ENCODE peak calls at places on chromosomes 1 and 21, in ten cellular contexts. Y, G, E, O, W, H, M, V, C and Q are unnamed samples. For H3K4me1, the result is how much of the 10 kb centered on the place peaks cover.

GRCh38 chr1:221449801-221450470 is 292.0 kb downstream of the DUSP10 start:
- DNase-seq in Y (no peak), G (no peak), E (peak), O (no peak), W (peak), H (no peak), M (no peak), V (no peak), C (no peak), Q (no peak)

GRCh38 chr1:60063561-60063960 is 10.0 kb downstream of the C1orf87 start:
- DNase-seq in Y (no peak), G (no peak), E (no peak), O (no peak), W (no peak), H (no peak), M (no peak), V (no peak), C (no peak), Q (no peak)

GRCh38 chr1:19635646-19636045 is 8.5 kb upstream of the NBL1 start:
- DNase-seq in Y (no peak), G (no peak), E (peak), O (no peak), W (no peak), H (no peak), M (no peak), V (no peak), C (no peak), Q (no peak)

GRCh38 chr1:56430141-56430839 is 149.1 kb downstream of the PLPP3 start:
- DNase-seq in Y (peak), G (no peak), E (no peak), O (no peak), W (no peak), H (no peak), M (no peak), V (no peak), C (no peak), Q (no peak)

GRCh38 chr1:181141431-181141910 is 53.0 kb downstream of the IER5 start:
- DNase-seq in Y (no peak), G (peak), E (peak), O (no peak), W (peak), H (no peak), M (peak), V (no peak), C (peak), Q (no peak)

GRCh38 chr21:41162111-41162510 is 5.8 kb upstream of the BACE2 start:
- DNase-seq in Y (no peak), G (no peak), E (no peak), O (no peak), W (no peak), H (no peak), M (no peak), V (no peak), C (no peak), Q (no peak)

GRCh38 chr21:39071623-39072214 is 111.5 kb downstream of the PSMG1 start:
- DNase-seq in Y (no peak), G (no peak), E (peak), O (no peak), W (peak), H (no peak), M (no peak), V (no peak), C (no peak), Q (no peak)

GRCh38 chr1:2488688-2489087 is 12.6 kb downstream of the PLCH2 start:
- DNase-seq in Y (no peak), G (no peak), E (no peak), O (no peak), W (no peak), H (no peak), M (no peak), V (no peak), C (no peak), Q (no peak)

GRCh38 chr1:32724678-32725594 is 22.4 kb upstream of the SYNC start:
- DNase-seq in Y (peak), G (no peak), E (peak), O (peak), W (peak), H (peak), M (peak), V (peak), C (no peak), Q (peak)

GRCh38 chr21:30186242-30186641 is 19.6 kb upstream of the CLDN17 start:
- DNase-seq in Y (no peak), G (no peak), E (no peak), O (no peak), W (no peak), H (no peak), M (no peak), V (no peak), C (no peak), Q (no peak)

GRCh38 chr1:78297828-78298227 is 192.9 kb upstream of the PTGFR start:
- DNase-seq in Y (no peak), G (no peak), E (no peak), O (no peak), W (no peak), H (no peak), M (no peak), V (no peak), C (no peak), Q (no peak)

GRCh38 chr1:161195171-161195570 is 3.7 kb downstream of the ADAMTS4 start:
- DNase-seq in Y (no peak), G (peak), E (no peak), O (no peak), W (no peak), H (no peak), M (peak), V (no peak), C (no peak), Q (no peak)

GRCh38 chr1:177209357-177209756 is 38.6 kb downstream of the BRINP2 start:
- DNase-seq in Y (no peak), G (peak), E (peak), O (peak), W (peak), H (no peak), M (peak), V (no peak), C (peak), Q (no peak)

GRCh38 chr1:119003413-119004128 is 15.4 kb upstream of the TBX15 start:
- DNase-seq in Y (no peak), G (no peak), E (no peak), O (no peak), W (no peak), H (no peak), M (no peak), V (no peak), C (no peak), Q (no peak)
- TF ChIP-seq CTCF in Y (no peak), G (no peak), E (no peak), O (no peak), W (no peak), H (peak), M (no peak), V (no peak), C (no peak), Q (no peak)

GRCh38 chr1:229101011-229101410 is 169.9 kb upstream of the RAB4A start:
- DNase-seq in Y (no peak), G (no peak), E (no peak), O (no peak), W (no peak), H (no peak), M (no peak), V (no peak), C (peak), Q (no peak)
- H3K4me1 ChIP-seq in Y (under half), G (under half), E (under half), O (under half), W (under half), H (under half), M (under half), V (under half), C (under half), Q (under half)

GRCh38 chr1:44377925-44378784 is 23.1 kb upstream of the ERI3 start:
- DNase-seq in Y (peak), G (no peak), E (peak), O (peak), W (peak), H (peak), M (no peak), V (peak), C (peak), Q (peak)
- TF ChIP-seq CTCF in Y (peak), G (peak), E (peak), O (peak), W (peak), H (peak), M (peak), V (peak), C (peak), Q (peak)

GRCh38 chr1:9081473-9081872 is 12.0 kb upstream of the SLC2A5 start:
- DNase-seq in Y (no peak), G (no peak), E (no peak), O (no peak), W (no peak), H (no peak), M (no peak), V (no peak), C (no peak), Q (no peak)

GRCh38 chr1:9078035-9078948 is 8.9 kb upstream of the SLC2A5 start:
- DNase-seq in Y (no peak), G (peak), E (peak), O (no peak), W (peak), H (no peak), M (no peak), V (no peak), C (no peak), Q (no peak)

GRCh38 chr1:9080704-9081291 is 11.4 kb upstream of the SLC2A5 start:
- DNase-seq in Y (no peak), G (no peak), E (peak), O (no peak), W (no peak), H (no peak), M (no peak), V (peak), C (no peak), Q (no peak)

GRCh38 chr1:9078949-9079500 is 9.6 kb upstream of the SLC2A5 start:
- DNase-seq in Y (no peak), G (no peak), E (no peak), O (no peak), W (no peak), H (no peak), M (no peak), V (no peak), C (no peak), Q (no peak)

DNA sequence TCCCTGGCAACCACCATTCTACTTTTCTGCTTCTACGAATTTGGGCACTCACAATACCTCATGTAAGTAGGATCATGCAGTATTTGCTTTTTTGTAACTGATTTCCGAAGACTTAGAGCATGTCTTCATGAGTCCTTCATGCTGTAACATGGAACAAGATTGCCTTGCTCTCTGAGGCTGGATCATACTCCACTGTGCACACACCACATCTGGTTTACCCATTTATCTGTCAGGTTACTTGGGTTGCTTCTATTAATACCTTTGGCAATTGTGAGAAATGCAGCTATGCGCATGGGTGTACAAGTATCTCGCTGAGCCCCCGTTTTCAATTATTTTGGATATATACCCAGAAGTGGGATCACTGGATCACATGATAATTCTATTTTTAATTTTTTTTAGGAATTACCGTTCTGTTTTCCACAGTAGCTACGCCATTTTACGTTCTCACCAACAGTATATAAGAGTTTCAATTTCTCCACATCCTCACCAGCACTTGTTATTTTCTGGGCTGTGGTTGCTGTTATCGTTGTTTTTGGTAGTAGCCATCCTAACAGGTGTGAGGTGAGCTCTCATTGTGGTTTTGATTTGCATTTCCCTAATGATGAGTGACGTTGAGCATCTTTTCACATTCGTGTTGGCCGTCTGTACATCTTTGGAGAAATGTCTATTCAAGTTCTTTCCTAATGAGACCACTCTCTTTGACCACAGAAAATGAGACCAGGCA is 10.7 kb upstream of the SLC2A5 start:
- DNase-seq in Y (no peak), G (no peak), E (no peak), O (no peak), W (no peak), H (no peak), M (no peak), V (no peak), C (no peak), Q (no peak)
- H3K4me1 ChIP-seq in Y (under half), G (under half), E (under half), O (under half), W (under half), H (under half), M (under half), V (under half), C (under half), Q (under half)

GRCh38 chr1:245046310-245046709 is 108.5 kb upstream of the KIF26B start:
- DNase-seq in Y (no peak), G (no peak), E (no peak), O (no peak), W (no peak), H (no peak), M (no peak), V (no peak), C (peak), Q (no peak)

GRCh38 chr1:245041058-245041698 is 113.6 kb upstream of the KIF26B start:
- DNase-seq in Y (peak), G (no peak), E (no peak), O (no peak), W (no peak), H (no peak), M (no peak), V (no peak), C (no peak), Q (no peak)

GRCh38 chr1:245043617-245043952 is 111.2 kb upstream of the KIF26B start:
- DNase-seq in Y (no peak), G (no peak), E (no peak), O (no peak), W (no peak), H (no peak), M (no peak), V (no peak), C (no peak), Q (no peak)

GRCh38 chr1:245046764-245047163 is 108.0 kb upstream of the KIF26B start:
- DNase-seq in Y (no peak), G (no peak), E (no peak), O (no peak), W (no peak), H (peak), M (no peak), V (no peak), C (peak), Q (no peak)

DNA sequence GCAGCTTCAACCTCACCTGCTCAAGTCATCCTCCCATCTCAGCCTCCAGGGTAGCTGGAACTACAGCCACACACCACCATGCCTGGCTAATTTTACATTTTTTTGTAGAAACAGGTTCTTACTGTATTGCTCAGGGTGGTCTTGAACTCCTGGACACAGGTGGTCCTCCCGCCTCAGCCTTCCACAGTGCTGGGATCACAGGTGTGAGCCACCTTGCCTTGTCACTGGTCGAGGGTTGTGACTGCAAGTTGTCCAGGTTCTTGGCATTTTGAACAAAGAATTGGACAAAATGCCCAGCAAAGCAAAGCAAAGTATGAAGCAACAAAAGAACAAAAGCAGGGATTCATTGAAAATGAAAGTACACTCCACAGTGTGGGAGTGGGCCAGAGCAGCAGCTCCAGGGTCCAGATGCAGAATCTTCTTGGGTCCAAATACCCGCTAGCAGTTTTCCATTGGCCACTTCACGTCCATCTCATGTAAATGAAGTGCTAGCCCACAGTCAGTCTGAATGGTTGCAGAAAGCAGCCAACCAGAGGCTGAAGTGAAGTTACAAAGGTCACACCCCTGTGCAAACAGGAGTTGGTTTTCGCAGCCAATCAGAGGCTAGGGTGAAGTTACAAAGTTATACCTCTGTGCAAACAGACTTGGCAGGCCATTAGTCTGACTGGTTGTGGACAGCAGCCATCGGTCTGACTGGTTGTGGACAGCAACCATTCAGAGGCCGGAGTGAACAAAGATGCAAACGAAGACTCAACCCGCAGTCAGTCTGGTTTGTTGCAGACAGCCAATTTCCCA is 109.5 kb upstream of the KIF26B start:
- DNase-seq in Y (no peak), G (no peak), E (peak), O (no peak), W (peak), H (peak), M (no peak), V (no peak), C (peak), Q (no peak)
- TF ChIP-seq CTCF in Y (no peak), G (no peak), E (no peak), O (no peak), W (no peak), H (no peak), M (no peak), V (no peak), C (no peak), Q (no peak)

GRCh38 chr1:23979387-23980005 is 631 bp downstream of the SRSF10 start:
- DNase-seq in Y (no peak), G (no peak), E (no peak), O (no peak), W (no peak), H (no peak), M (no peak), V (no peak), C (no peak), Q (no peak)
- H3K4me1 ChIP-seq in Y (under half), G (under half), E (under half), O (half or more), W (under half), H (under half), M (under half), V (under half), C (under half), Q (under half)

GRCh38 chr21:15729674-15730483 is at the start of gene USP25:
- DNase-seq in Y (peak), G (peak), E (peak), O (peak), W (peak), H (peak), M (peak), V (peak), C (peak), Q (peak)
- TF ChIP-seq CTCF in Y (no peak), G (no peak), E (no peak), O (no peak), W (no peak), H (no peak), M (no peak), V (no peak), C (no peak), Q (no peak)